ENCODE peak calls at places on chromosomes 12 and 14, in five cellular contexts. G, D, S, H and K are unnamed samples.

GRCh38 chr14:66268802-66269334 is 217.3 kb upstream of the CCDC196 start:
- DNase-seq in G (no peak), D (no peak), H (no peak), S (no peak), K (no peak)

GRCh38 chr12:52155048-52155868 is 36.6 kb downstream of the KRT80 start:
- DNase-seq in H (no peak), D (peak; percentile 95), G (peak; percentile 22), S (peak; percentile 46), K (no peak)

GRCh38 chr12:24838531-24838950 is 110.4 kb downstream of the BCAT1 start:
- DNase-seq in D (peak; percentile 36), S (peak; percentile 26), G (peak; percentile 99), H (no peak), K (no peak)

GRCh38 chr12:132429932-132430643 is 59.9 kb upstream of the FBRSL1 start:
- DNase-seq in G (no peak), D (peak; percentile 60), H (peak; percentile 45), S (peak; percentile 85), K (peak; percentile 96)

GRCh38 chr12:108811411-108812185 is 45.8 kb downstream of the SSH1 start:
- DNase-seq in H (no peak), G (no peak), D (no peak), S (no peak), K (no peak)

GRCh38 chr12:69639400-69640016 is 28.8 kb upstream of the LRRC10 start:
- DNase-seq in S (peak; percentile 66), G (peak; percentile 71), D (peak; percentile 72), H (peak; percentile 46), K (peak; percentile 62)

GRCh38 chr14:64203366-64204006 is 90.7 kb downstream of the ESR2 start:
- DNase-seq in S (no peak), G (no peak), D (no peak), H (no peak), K (no peak)

GRCh38 chr14:54864526-54864925 is 38.1 kb downstream of the GCH1 start:
- DNase-seq in S (no peak), H (no peak), D (no peak), G (no peak), K (no peak)

GRCh38 chr12:51378749-51379148 is 12.5 kb downstream of the GALNT6 start:
- DNase-seq in H (no peak), S (no peak), G (no peak), D (no peak), K (no peak)

GRCh38 chr12:130281157-130281799 is 56.4 kb upstream of the PIWIL1 start:
- DNase-seq in H (no peak), G (no peak), S (no peak), D (no peak), K (peak; percentile 83)

GRCh38 chr12:38392584-38393144 is 76.1 kb downstream of the ALG10B start:
- DNase-seq in H (no peak), G (peak; percentile 33), D (peak; percentile 100), S (no peak), K (no peak)

GRCh38 chr12:10720974-10721565 is 2.1 kb downstream of the YBX3 start:
- DNase-seq in G (no peak), H (no peak), D (no peak), S (no peak), K (no peak)

GRCh38 chr12:56626691-56627090 is 3.4 kb downstream of the BAZ2A start:
- DNase-seq in S (no peak), D (no peak), H (no peak), G (no peak), K (no peak)

GRCh38 chr14:39860837-39861236 is 428.6 kb upstream of the FBXO33 start:
- DNase-seq in G (no peak), D (no peak), S (no peak), H (no peak), K (no peak)

GRCh38 chr12:29088611-29089219 is 60.4 kb upstream of the FAR2 start:
- DNase-seq in H (no peak), S (no peak), D (peak; percentile 36), G (peak; percentile 58), K (no peak)

GRCh38 chr12:132723015-132723763 is 12.5 kb downstream of the PGAM5 start:
- DNase-seq in G (peak; percentile 66), D (no peak), S (no peak), H (no peak), K (no peak)

GRCh38 chr14:89619616-89620273 is 202.7 kb upstream of the FOXN3 start:
- DNase-seq in S (no peak), D (no peak), H (no peak), G (no peak), K (no peak)

GRCh38 chr14:99273724-99274345 is 1.8 kb upstream of the BCL11B start:
- DNase-seq in G (no peak), S (peak; percentile 87), H (no peak), D (peak; percentile 45), K (peak; percentile 52)

GRCh38 chr14:46322730-46323425 is 328.7 kb downstream of the RPL10L start:
- DNase-seq in G (no peak), S (no peak), H (no peak), D (no peak), K (no peak)

GRCh38 chr12:13099910-13100609 is 3.4 kb downstream of the GSG1 start:
- DNase-seq in H (no peak), S (no peak), G (no peak), D (peak; percentile 94), K (no peak)

GRCh38 chr12:42935756-42936155 is 346.2 kb upstream of the PRICKLE1 start:
- DNase-seq in S (no peak), G (peak; percentile 89), H (no peak), D (peak; percentile 78), K (no peak)

GRCh38 chr14:89429206-89430091 is 12.4 kb upstream of the FOXN3 start:
- DNase-seq in S (no peak), D (peak; percentile 47), H (no peak), G (no peak), K (no peak)

GRCh38 chr12:5789469-5789968 is 155.5 kb downstream of the ANO2 start:
- DNase-seq in G (no peak), H (no peak), D (peak; percentile 38), S (no peak), K (no peak)

GRCh38 chr14:55715889-55716288 is 135.9 kb downstream of the KTN1 start:
- DNase-seq in S (no peak), G (peak; percentile 95), D (peak; percentile 9), H (no peak), K (no peak)

GRCh38 chr12:100668939-100669536 is 95.6 kb downstream of the GAS2L3 start:
- DNase-seq in H (peak; percentile 1), S (peak; percentile 82), G (peak; percentile 71), D (peak; percentile 80), K (peak; percentile 86)

GRCh38 chr14:74846168-74846567 is 29.8 kb downstream of the PROX2 start:
- DNase-seq in G (peak; percentile 86), H (no peak), D (no peak), S (no peak), K (peak; percentile 24)

GRCh38 chr12:89833337-89834252 is 125.0 kb upstream of the ATP2B1 start:
- DNase-seq in D (peak; percentile 78), H (no peak), S (no peak), G (peak; percentile 56), K (no peak)

GRCh38 chr12:22271036-22271435 is 63.5 kb downstream of the ST8SIA1 start:
- DNase-seq in H (no peak), S (no peak), D (peak; percentile 82), G (peak; percentile 93), K (no peak)